ENCODE peak calls at places on chromosomes 5 and 9, in six cellular contexts. K, P, X, Z, H and Y are unnamed samples.

GRCh38 chr5:159415301-159415937 is 85.1 kb upstream of the IL12B start:
- DNase-seq in K (no peak), P (no peak), X (no peak), Z (no peak), H (no peak), Y (no peak)

GRCh38 chr5:111975133-111975532 is 218.1 kb upstream of the NREP start:
- DNase-seq in K (no peak), P (no peak), X (no peak), Z (no peak), H (no peak), Y (no peak)

GRCh38 chr9:107667269-107667681 is 177.7 kb upstream of the KLF4 start:
- DNase-seq in K (no peak), P (no peak), X (no peak), Z (no peak), H (no peak), Y (no peak)

GRCh38 chr5:112735702-112736101 is 2.0 kb upstream of the APC start:
- DNase-seq in K (no peak), P (no peak), X (no peak), Z (no peak), H (no peak), Y (peak)

GRCh38 chr5:170232786-170233185 is at the start of gene C5orf58:
- DNase-seq in K (no peak), P (no peak), X (no peak), Z (no peak), H (no peak), Y (no peak)

GRCh38 chr5:107814183-107814582 is 143.4 kb upstream of the EFNA5 start:
- DNase-seq in K (no peak), P (no peak), X (no peak), Z (no peak), H (no peak), Y (no peak)

GRCh38 chr5:160937570-160937969 is 85.6 kb upstream of the ATP10B start:
- DNase-seq in K (no peak), P (no peak), X (no peak), Z (no peak), H (no peak), Y (no peak)

GRCh38 chr5:177085985-177086917 is at the start of gene FGFR4:
- DNase-seq in K (peak), P (no peak), X (peak), Z (peak), H (peak), Y (peak)

GRCh38 chr9:26756881-26757280 is 135.7 kb downstream of the CAAP1 start:
- DNase-seq in K (no peak), P (no peak), X (no peak), Z (no peak), H (no peak), Y (no peak)

GRCh38 chr9:33809506-33809905 is 7.5 kb upstream of the UBE2R2 start:
- DNase-seq in K (no peak), P (no peak), X (no peak), Z (no peak), H (no peak), Y (no peak)

GRCh38 chr5:32710335-32710858 is 724 bp upstream of the NPR3 start:
- DNase-seq in K (no peak), P (no peak), X (peak), Z (no peak), H (peak), Y (peak)

GRCh38 chr5:124404796-124405195 is 341.6 kb downstream of the ZNF608 start:
- DNase-seq in K (no peak), P (no peak), X (no peak), Z (no peak), H (no peak), Y (no peak)

GRCh38 chr9:36489453-36489852 is 83.2 kb upstream of the MELK start:
- DNase-seq in K (no peak), P (no peak), X (no peak), Z (no peak), H (no peak), Y (no peak)

GRCh38 chr5:59423021-59423420 is 470.5 kb downstream of the PDE4D start:
- DNase-seq in K (no peak), P (no peak), X (no peak), Z (no peak), H (no peak), Y (no peak)

GRCh38 chr5:177123789-177124485 is 9.6 kb upstream of the NSD1 start:
- DNase-seq in K (no peak), P (no peak), X (no peak), Z (no peak), H (no peak), Y (no peak)

GRCh38 chr5:172110921-172111873 is 76.8 kb downstream of the STK10 start:
- DNase-seq in K (peak), P (no peak), X (peak), Z (no peak), H (peak), Y (peak)

GRCh38 chr9:16221350-16221749 is 649.1 kb downstream of the BNC2 start:
- DNase-seq in K (peak), P (no peak), X (no peak), Z (no peak), H (no peak), Y (no peak)

GRCh38 chr5:146528232-146528631 is 12.2 kb upstream of the GPR151 start:
- DNase-seq in K (no peak), P (no peak), X (no peak), Z (no peak), H (no peak), Y (no peak)

GRCh38 chr9:36319806-36320205 is 61.6 kb upstream of the GNE start:
- DNase-seq in K (no peak), P (no peak), X (peak), Z (no peak), H (no peak), Y (no peak)

GRCh38 chr9:127347831-127348699 is 48.9 kb upstream of the SLC2A8 start:
- DNase-seq in K (peak), P (no peak), X (no peak), Z (no peak), H (no peak), Y (peak)

DNA sequence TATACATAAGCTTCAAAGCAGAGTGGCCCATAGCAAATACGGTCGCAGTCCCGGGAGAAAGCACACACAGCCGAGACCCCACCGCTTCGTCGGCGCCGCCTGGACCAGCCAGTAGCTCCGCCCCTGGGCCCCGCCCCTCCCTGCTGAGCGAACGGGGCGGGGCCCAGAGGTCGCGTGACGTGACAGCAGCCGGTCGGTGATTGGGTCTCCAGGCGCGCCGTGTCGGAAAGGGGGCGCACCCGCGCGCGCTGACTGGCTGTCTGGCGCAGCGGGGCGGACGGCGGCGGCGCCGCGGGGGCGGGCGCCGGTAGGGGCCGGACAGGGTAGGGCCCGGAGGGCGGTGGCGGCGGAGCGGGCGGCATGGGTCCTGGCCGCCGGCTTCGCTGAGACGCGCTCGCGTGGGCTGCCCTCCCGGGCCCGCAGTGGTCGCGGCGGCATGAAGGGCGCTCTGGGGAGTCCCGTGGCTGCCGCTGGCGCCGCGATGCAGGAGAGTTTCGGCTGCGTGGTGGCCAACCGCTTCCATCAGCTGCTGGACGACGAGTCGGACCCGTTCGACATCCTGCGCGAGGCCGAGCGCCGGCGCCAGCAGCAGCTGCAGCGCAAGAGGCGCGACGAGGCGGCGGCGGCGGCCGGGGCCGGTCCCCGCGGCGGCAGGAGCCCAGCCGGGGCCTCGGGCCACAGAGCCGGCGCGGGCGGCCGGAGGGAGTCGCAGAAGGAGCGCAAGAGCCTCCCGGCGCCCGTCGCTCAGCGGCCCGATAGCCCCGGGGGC is at the start of gene HABP4:
- DNase-seq in K (peak), P (peak), X (peak), Z (peak), H (peak), Y (peak)
- TF ChIP-seq CTCF in K (no peak), P (no peak), X (no peak), Z (no peak), H (no peak), Y (no peak)

DNA sequence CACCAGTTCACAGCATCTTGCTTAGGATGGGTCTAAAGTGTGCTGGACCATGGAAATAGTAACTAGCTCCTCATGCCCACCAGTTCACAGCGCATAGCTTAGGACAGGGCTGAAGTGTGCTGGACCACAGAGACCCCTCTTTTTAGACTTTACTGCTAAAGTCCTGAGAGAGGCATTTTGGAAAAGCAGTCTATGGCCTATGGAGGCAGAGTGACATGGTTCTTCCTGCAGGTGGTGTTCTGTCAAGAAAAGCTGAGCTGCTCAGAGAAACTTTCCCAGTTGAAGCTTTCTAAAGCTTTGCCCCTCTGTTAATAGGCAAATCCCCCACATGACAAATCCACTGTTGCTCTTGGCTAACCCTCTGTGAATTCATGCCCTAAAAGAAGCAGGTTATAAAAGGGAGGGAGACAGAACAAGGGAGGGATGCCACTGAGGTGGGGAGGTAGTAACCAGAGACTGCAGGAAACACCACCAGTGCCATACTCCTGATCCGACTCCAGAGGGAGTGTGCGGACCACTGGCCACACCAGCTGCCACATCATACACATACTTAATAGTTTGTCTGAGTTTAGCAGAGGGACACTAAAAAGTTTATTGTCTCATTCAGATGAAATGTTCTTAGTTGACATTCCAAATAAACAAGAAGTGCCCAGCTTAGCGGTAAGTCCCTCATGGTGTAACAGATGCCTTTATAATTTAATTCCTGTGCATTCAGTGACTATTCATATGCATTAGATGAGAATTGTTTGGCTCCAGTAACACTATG is 236.1 kb upstream of the NFIL3 start:
- DNase-seq in K (peak), P (no peak), X (no peak), Z (no peak), H (peak), Y (peak)
- TF ChIP-seq CTCF in K (peak), P (no peak), X (peak), Z (no peak), H (peak), Y (peak)

GRCh38 chr9:97384406-97385262 is 27.3 kb upstream of the TDRD7 start:
- DNase-seq in K (no peak), P (peak), X (no peak), Z (no peak), H (no peak), Y (no peak)

GRCh38 chr9:97385626-97386264 is 26.2 kb upstream of the TDRD7 start:
- DNase-seq in K (no peak), P (peak), X (no peak), Z (no peak), H (no peak), Y (no peak)

GRCh38 chr9:97387504-97387886 is 24.4 kb upstream of the TDRD7 start:
- DNase-seq in K (no peak), P (no peak), X (no peak), Z (no peak), H (no peak), Y (no peak)

GRCh38 chr9:97386733-97387503 is 25.0 kb upstream of the TDRD7 start:
- DNase-seq in K (peak), P (no peak), X (peak), Z (no peak), H (peak), Y (peak)

GRCh38 chr9:97386265-97386633 is 25.6 kb upstream of the TDRD7 start:
- DNase-seq in K (no peak), P (no peak), X (peak), Z (no peak), H (no peak), Y (no peak)
- TF ChIP-seq CTCF in K (no peak), P (no peak), X (no peak), Z (no peak), H (no peak), Y (no peak)

GRCh38 chr5:8842906-8843590 is 702.8 kb downstream of the SEMA5A start:
- DNase-seq in K (no peak), P (no peak), X (no peak), Z (no peak), H (peak), Y (peak)
- TF ChIP-seq CTCF in K (no peak), P (no peak), X (no peak), Z (no peak), H (peak), Y (peak)

GRCh38 chr9:97740848-97741821 is 44.0 kb upstream of the XPA start:
- DNase-seq in K (peak), P (peak), X (peak), Z (peak), H (peak), Y (peak)
- TF ChIP-seq CTCF in K (no peak), P (no peak), X (no peak), Z (peak), H (peak), Y (peak)